ENCODE peak calls at places on chromosome 3, in four cellular contexts. One of them, this sample, is unnamed.

GRCh38 chr3:177150970-177151627 is 46.2 kb downstream of the TBL1XR1 start:
- DNase-seq in neural progenitor cell: no peak
- DNase-seq in NCI-H2081: no peak
- DNase-seq in GM23248: peak
- DNase-seq in this sample: no peak

GRCh38 chr3:76514836-76515235 is 525.1 kb upstream of the ROBO2 start:
- DNase-seq in neural progenitor cell: no peak
- DNase-seq in NCI-H2081: no peak
- DNase-seq in GM23248: no peak
- DNase-seq in this sample: no peak

GRCh38 chr3:33218072-33218445 is 551 bp downstream of the SUSD5 start:
- DNase-seq in neural progenitor cell: peak
- DNase-seq in NCI-H2081: no peak
- DNase-seq in GM23248: peak
- DNase-seq in this sample: no peak

GRCh38 chr3:33718595-33718907 is 497 bp upstream of the CLASP2 start:
- DNase-seq in neural progenitor cell: no peak
- DNase-seq in NCI-H2081: no peak
- DNase-seq in GM23248: no peak
- DNase-seq in this sample: no peak

GRCh38 chr3:51391566-51392300 is 648 bp downstream of the RBM15B start:
- DNase-seq in neural progenitor cell: peak
- DNase-seq in NCI-H2081: no peak
- DNase-seq in GM23248: peak
- DNase-seq in this sample: no peak

GRCh38 chr3:69541823-69542264 is 156.0 kb upstream of the FRMD4B start:
- DNase-seq in neural progenitor cell: no peak
- DNase-seq in NCI-H2081: peak
- DNase-seq in GM23248: peak
- DNase-seq in this sample: no peak

GRCh38 chr3:107993771-107994170 is 97.1 kb downstream of the CD47 start:
- DNase-seq in neural progenitor cell: no peak
- DNase-seq in NCI-H2081: no peak
- DNase-seq in GM23248: peak
- DNase-seq in this sample: no peak

GRCh38 chr3:127531821-127532220 is 58.7 kb downstream of the TPRA1 start:
- DNase-seq in neural progenitor cell: no peak
- DNase-seq in NCI-H2081: no peak
- DNase-seq in GM23248: no peak
- DNase-seq in this sample: no peak

GRCh38 chr3:113225286-113225685 is 13.9 kb downstream of the BOC start:
- DNase-seq in neural progenitor cell: no peak
- DNase-seq in NCI-H2081: no peak
- DNase-seq in GM23248: no peak
- DNase-seq in this sample: no peak

GRCh38 chr3:188772886-188773285 is 398.9 kb upstream of the TPRG1 start:
- DNase-seq in neural progenitor cell: no peak
- DNase-seq in NCI-H2081: no peak
- DNase-seq in GM23248: peak
- DNase-seq in this sample: no peak

GRCh38 chr3:141397996-141398395 is 29.7 kb downstream of the ZBTB38 start:
- DNase-seq in neural progenitor cell: no peak
- DNase-seq in NCI-H2081: no peak
- DNase-seq in GM23248: no peak
- DNase-seq in this sample: no peak

GRCh38 chr3:107833046-107833445 is 257.8 kb downstream of the CD47 start:
- DNase-seq in neural progenitor cell: no peak
- DNase-seq in NCI-H2081: no peak
- DNase-seq in GM23248: no peak
- DNase-seq in this sample: no peak

GRCh38 chr3:134883697-134884385 is 88.8 kb downstream of the EPHB1 start:
- DNase-seq in neural progenitor cell: no peak
- DNase-seq in NCI-H2081: no peak
- DNase-seq in GM23248: peak
- DNase-seq in this sample: no peak

GRCh38 chr3:14508966-14509795 is 31.0 kb downstream of the GRIP2 start:
- DNase-seq in neural progenitor cell: peak
- DNase-seq in NCI-H2081: peak
- DNase-seq in GM23248: peak
- DNase-seq in this sample: no peak

GRCh38 chr3:69865920-69866679 is 126.8 kb downstream of the MITF start:
- DNase-seq in neural progenitor cell: peak
- DNase-seq in NCI-H2081: no peak
- DNase-seq in GM23248: no peak
- DNase-seq in this sample: no peak

GRCh38 chr3:47227678-47228077 is 54.9 kb downstream of the KIF9 start:
- DNase-seq in neural progenitor cell: no peak
- DNase-seq in NCI-H2081: no peak
- DNase-seq in GM23248: no peak
- DNase-seq in this sample: no peak

GRCh38 chr3:45906681-45907220 is 20.4 kb downstream of the CCR9 start:
- DNase-seq in neural progenitor cell: peak
- DNase-seq in NCI-H2081: no peak
- DNase-seq in GM23248: peak
- DNase-seq in this sample: no peak

GRCh38 chr3:58666683-58667082 is at the start of gene FAM3D:
- DNase-seq in neural progenitor cell: no peak
- DNase-seq in NCI-H2081: no peak
- DNase-seq in GM23248: no peak
- DNase-seq in this sample: no peak

GRCh38 chr3:103127737-103128136 is 692.9 kb downstream of the ZPLD1 start:
- DNase-seq in neural progenitor cell: no peak
- DNase-seq in NCI-H2081: no peak
- DNase-seq in GM23248: no peak
- DNase-seq in this sample: no peak

GRCh38 chr3:151276038-151277027 is 2.0 kb downstream of the P2RY14 start:
- DNase-seq in neural progenitor cell: no peak
- DNase-seq in NCI-H2081: no peak
- DNase-seq in GM23248: no peak
- DNase-seq in this sample: no peak

GRCh38 chr3:61778095-61778494 is 216.7 kb downstream of the PTPRG start:
- DNase-seq in neural progenitor cell: peak
- DNase-seq in NCI-H2081: no peak
- DNase-seq in GM23248: no peak
- DNase-seq in this sample: no peak

GRCh38 chr3:184180165-184180564 is 5.5 kb downstream of the AP2M1 start:
- DNase-seq in neural progenitor cell: no peak
- DNase-seq in NCI-H2081: no peak
- DNase-seq in GM23248: peak
- DNase-seq in this sample: no peak

GRCh38 chr3:27224197-27224596 is 145.0 kb downstream of the NEK10 start:
- DNase-seq in neural progenitor cell: no peak
- DNase-seq in NCI-H2081: no peak
- DNase-seq in GM23248: peak
- DNase-seq in this sample: no peak

GRCh38 chr3:195075941-195076875 is 194.8 kb downstream of the XXYLT1 start:
- DNase-seq in neural progenitor cell: no peak
- DNase-seq in NCI-H2081: no peak
- DNase-seq in GM23248: peak
- DNase-seq in this sample: no peak

GRCh38 chr3:39118079-39118478 is 10.6 kb downstream of the TTC21A start:
- DNase-seq in neural progenitor cell: no peak
- DNase-seq in NCI-H2081: no peak
- DNase-seq in GM23248: no peak
- DNase-seq in this sample: no peak

GRCh38 chr3:29152379-29152778 is 128.5 kb upstream of the RBMS3 start:
- DNase-seq in neural progenitor cell: peak
- DNase-seq in NCI-H2081: no peak
- DNase-seq in GM23248: no peak
- DNase-seq in this sample: no peak

GRCh38 chr3:2915826-2916225 is 194.3 kb downstream of the IL5RA start:
- DNase-seq in neural progenitor cell: no peak
- DNase-seq in NCI-H2081: no peak
- DNase-seq in GM23248: no peak
- DNase-seq in this sample: no peak

GRCh38 chr3:183692436-183692835 is 5.2 kb upstream of the YEATS2 start:
- DNase-seq in neural progenitor cell: no peak
- DNase-seq in NCI-H2081: no peak
- DNase-seq in GM23248: no peak
- DNase-seq in this sample: no peak

GRCh38 chr3:53243165-53243564 is 12.7 kb downstream of the TKT start:
- DNase-seq in neural progenitor cell: no peak
- DNase-seq in NCI-H2081: no peak
- DNase-seq in GM23248: peak
- DNase-seq in this sample: no peak

GRCh38 chr3:66276705-66277274 is 56.0 kb downstream of the SLC25A26 start:
- DNase-seq in neural progenitor cell: peak
- DNase-seq in NCI-H2081: peak
- DNase-seq in GM23248: peak
- DNase-seq in this sample: no peak

GRCh38 chr3:9036327-9037112 is 73.2 kb upstream of the RAD18 start:
- DNase-seq in neural progenitor cell: no peak
- DNase-seq in NCI-H2081: no peak
- DNase-seq in GM23248: peak
- DNase-seq in this sample: no peak

GRCh38 chr3:110296885-110297284 is 774.7 kb upstream of the NECTIN3 start:
- DNase-seq in neural progenitor cell: no peak
- DNase-seq in NCI-H2081: no peak
- DNase-seq in GM23248: peak
- DNase-seq in this sample: no peak

GRCh38 chr3:114892880-114893279 is 254.2 kb downstream of the ZBTB20 start:
- DNase-seq in neural progenitor cell: no peak
- DNase-seq in NCI-H2081: no peak
- DNase-seq in GM23248: no peak
- DNase-seq in this sample: no peak

GRCh38 chr3:16392733-16393132 is 120.8 kb downstream of the RFTN1 start:
- DNase-seq in neural progenitor cell: no peak
- DNase-seq in NCI-H2081: no peak
- DNase-seq in GM23248: no peak
- DNase-seq in this sample: no peak

GRCh38 chr3:172673210-172673679 is 37.6 kb downstream of the NCEH1 start:
- DNase-seq in neural progenitor cell: peak
- DNase-seq in NCI-H2081: peak
- DNase-seq in GM23248: peak
- DNase-seq in this sample: no peak

This sample was measured in NCI-H1417 treated with DMSO at 0.1 percent for 48 hours.